ENCODE peak calls at places on chromosomes 13 and 19, in seven cellular contexts. L is fibroblast of pulmonary artery, F is vagina, I is Peyer's patch, Q is prostate gland, C is AG09309, H is brain microvascular endothelial cell. X is an unnamed sample.

GRCh38 chr19:3034845-3035541 is 5.9 kb upstream of the TLE2 start:
- DNase-seq in H (no peak), I (peak; percentile 73), L (peak; percentile 43), C (no peak), Q (peak; percentile 45), F (no peak), X (peak; percentile 29)

GRCh38 chr13:106159295-106160195 is 375.9 kb downstream of the EFNB2 start:
- DNase-seq in I (no peak), F (no peak), L (no peak), C (no peak), H (no peak), Q (no peak), X (no peak)

GRCh38 chr13:113883921-113884804 is 20.3 kb upstream of the GAS6 start:
- DNase-seq in H (no peak), C (no peak), Q (no peak), L (no peak), F (no peak), I (no peak), X (no peak)

GRCh38 chr13:91609353-91609752 is 210.9 kb downstream of the GPC5 start:
- DNase-seq in L (peak; percentile 6), H (peak; percentile 7), Q (no peak), F (no peak), I (no peak), C (no peak), X (peak; percentile 18)

GRCh38 chr19:51689751-51690358 is 3.3 kb upstream of the SPACA6 start:
- DNase-seq in F (no peak), C (no peak), H (peak; percentile 24), Q (no peak), L (peak; percentile 64), I (no peak), X (no peak)

GRCh38 chr13:102721800-102722231 is 27.0 kb upstream of the METTL21C start:
- DNase-seq in C (no peak), H (no peak), Q (no peak), F (no peak), I (no peak), L (peak; percentile 64), X (no peak)

GRCh38 chr13:19123502-19123901 is 58.1 kb downstream of the TUBA3C start:
- DNase-seq in Q (no peak), C (no peak), F (no peak), L (no peak), I (no peak), H (no peak), X (no peak)

GRCh38 chr13:26062853-26063444 is 11.1 kb upstream of the SHISA2 start:
- DNase-seq in C (peak; percentile 23), Q (peak; percentile 43), L (peak; percentile 77), I (no peak), F (no peak), H (peak; percentile 63), X (peak; percentile 71)

GRCh38 chr19:7554990-7555864 is 19.7 kb downstream of the PNPLA6 start:
- DNase-seq in L (no peak), I (no peak), C (no peak), Q (no peak), H (no peak), F (no peak), X (no peak)

GRCh38 chr19:43132696-43133095 is 50.2 kb upstream of the PSG2 start:
- DNase-seq in C (no peak), Q (no peak), L (no peak), H (no peak), I (no peak), F (no peak), X (no peak)

GRCh38 chr13:78430166-78430791 is 173.1 kb downstream of the POU4F1 start:
- DNase-seq in C (no peak), H (no peak), F (no peak), Q (no peak), I (no peak), L (no peak), X (no peak)

GRCh38 chr13:48346583-48346982 is 43.0 kb downstream of the RB1 start:
- DNase-seq in C (no peak), F (no peak), Q (no peak), L (no peak), I (no peak), H (no peak), X (no peak)

GRCh38 chr19:12984683-12985048 is 10.6 kb upstream of the NFIX start:
- DNase-seq in H (no peak), I (no peak), Q (no peak), C (no peak), F (no peak), L (no peak), X (no peak)

GRCh38 chr19:12986726-12987125 is 8.5 kb upstream of the NFIX start:
- DNase-seq in C (no peak), F (no peak), I (no peak), Q (no peak), H (no peak), L (no peak), X (no peak)

GRCh38 chr19:12987781-12988180 is 7.5 kb upstream of the NFIX start:
- DNase-seq in L (no peak), F (no peak), I (no peak), H (no peak), C (no peak), Q (no peak), X (no peak)

GRCh38 chr19:12985049-12985776 is 10.1 kb upstream of the NFIX start:
- DNase-seq in L (no peak), Q (no peak), H (peak; percentile 73), I (peak; percentile 93), F (no peak), C (no peak), X (no peak)

DNA sequence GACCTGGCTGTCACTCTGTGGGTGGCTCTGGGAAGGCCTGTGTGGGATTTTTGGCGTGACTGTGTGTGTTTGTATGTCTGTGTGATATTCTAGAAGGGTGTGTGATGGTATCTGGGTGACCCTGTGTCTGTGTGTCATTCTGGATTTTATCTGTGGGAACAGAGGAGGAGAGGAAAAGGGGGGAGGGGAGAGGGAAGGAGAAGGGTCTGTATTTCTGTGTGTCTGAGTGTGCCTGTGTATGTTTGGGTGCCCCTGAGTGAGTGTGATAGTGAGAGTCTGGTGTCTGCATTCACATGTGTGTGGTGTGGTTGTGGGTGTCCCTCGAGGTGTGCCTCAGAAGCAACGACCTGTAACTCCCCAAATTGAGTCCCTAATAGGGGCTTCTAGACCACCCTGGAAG is 8.1 kb upstream of the NFIX start:
- DNase-seq in Q (no peak), F (no peak), C (no peak), H (no peak), L (no peak), I (no peak), X (no peak)
- TF ChIP-seq CTCF in Q (no peak), F (no peak), C (no peak), H (no peak), L (no peak), I (no peak), X (no peak)

GRCh38 chr19:870963-871401 is 11.5 kb downstream of the CFD start:
- DNase-seq in L (no peak), I (no peak), Q (no peak), H (no peak), C (no peak), F (no peak), X (no peak)
- TF ChIP-seq CTCF in L (no peak), I (no peak), Q (no peak), H (no peak), C (no peak), F (no peak), X (no peak)

DNA sequence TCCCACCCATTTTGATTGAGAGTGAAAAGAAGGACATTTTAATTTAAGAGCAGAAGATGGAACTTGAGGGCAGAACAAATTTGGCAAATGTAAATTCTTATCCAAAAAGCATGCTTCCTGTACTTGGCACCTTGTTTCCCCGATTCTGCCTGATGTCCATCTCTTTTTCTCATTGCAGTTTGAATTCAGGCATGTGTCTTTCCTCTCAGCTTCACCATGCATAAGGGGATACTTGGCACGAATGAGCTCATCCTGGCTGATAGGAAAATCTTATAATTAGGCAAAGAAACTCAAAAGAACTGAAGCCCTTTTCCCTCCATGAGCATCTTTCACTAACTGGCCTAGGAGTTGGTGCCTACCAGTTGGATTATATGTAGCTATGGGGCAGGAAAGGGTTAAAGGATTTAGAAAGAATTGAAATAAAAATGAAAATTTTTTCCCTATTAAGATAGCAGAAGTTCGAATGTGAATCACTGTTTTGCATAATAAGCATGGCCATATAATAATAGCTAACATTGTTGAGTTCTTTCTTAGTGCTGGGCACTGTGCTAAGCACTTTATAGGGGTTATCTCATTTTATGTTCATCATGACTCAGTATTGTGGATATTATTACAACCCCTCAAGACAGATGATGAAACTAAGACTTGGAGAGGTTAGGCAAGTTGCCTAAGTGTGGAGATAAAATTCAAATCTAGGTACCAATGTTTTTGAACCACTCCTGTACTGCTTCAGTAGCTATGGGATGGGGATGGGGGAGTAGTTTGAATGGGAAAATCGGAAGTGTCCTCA is 386.7 kb downstream of the KCNRG start:
- DNase-seq in H (peak; percentile 46), F (no peak), I (no peak), L (peak; percentile 75), C (peak; percentile 81), Q (no peak), X (no peak)
- TF ChIP-seq CTCF in H (no peak), F (no peak), I (no peak), L (no peak), C (no peak), Q (no peak), X (no peak)

GRCh38 chr13:87614276-87614675 is 56.9 kb upstream of the SLITRK5 start:
- DNase-seq in Q (no peak), L (no peak), C (no peak), I (no peak), F (no peak), H (no peak), X (no peak)
- TF ChIP-seq CTCF in Q (no peak), L (no peak), C (no peak), I (no peak), F (no peak), H (no peak), X (no peak)